ENCODE peak calls at places on chromosome 2, in four cellular contexts. A is mucosa of gallbladder; G is stimulated activated CD4-positive, alpha-beta T cell treated with anti-CD3 and anti-CD28 coated beads, Interleukin-12 subunit alpha, Interleukin-12 subunit beta, amount 100 ng/mL, for 48 hours; O is CD4-positive, alpha-beta memory T cell. K is an unnamed sample.
A peak's percentile ranks its signal among the peaks of the same experiment; 100 is the strongest.

GRCh38 chr2:132589060-132589765 is 80.8 kb downstream of the LYPD1 start:
- DNase-seq in G (no peak), A (no peak), O (no peak), K (no peak)

GRCh38 chr2:51483720-51484119 is 451.8 kb upstream of the NRXN1 start:
- DNase-seq in A (no peak), O (no peak), G (no peak), K (no peak)

GRCh38 chr2:54187331-54187730 is 68.7 kb downstream of the TSPYL6 start:
- DNase-seq in O (no peak), A (no peak), G (no peak), K (no peak)

GRCh38 chr2:1234731-1235308 is 178.4 kb upstream of the TPO start:
- DNase-seq in G (no peak), A (no peak), O (no peak), K (no peak)

GRCh38 chr2:174939046-174939445 is 66.1 kb downstream of the CHN1 start:
- DNase-seq in A (no peak), G (no peak), O (no peak), K (no peak)

GRCh38 chr2:217839750-217840107 is 163.1 kb downstream of the TNS1 start:
- DNase-seq in A (no peak), O (no peak), G (no peak), K (no peak)

GRCh38 chr2:120110507-120110906 is 97.6 kb downstream of the EPB41L5 start:
- DNase-seq in G (no peak), A (no peak), O (no peak), K (no peak)

GRCh38 chr2:173631123-173631450 is 276.4 kb downstream of the CDCA7 start:
- DNase-seq in G (no peak), A (no peak), O (no peak), K (no peak)

GRCh38 chr2:11498543-11499034 is 32.6 kb upstream of the E2F6 start:
- DNase-seq in A (peak; percentile 67), O (no peak), G (no peak), K (no peak)

GRCh38 chr2:238459081-238459629 is 32.4 kb downstream of the ASB1 start:
- DNase-seq in G (no peak), A (peak; percentile 41), O (no peak), K (no peak)